ENCODE peak calls at places on chromosomes 11 and 22, in five cellular contexts. One of them, this sample, is unnamed.

GRCh38 chr11:76316726-76317125 is 64.2 kb downstream of the THAP12 start:
- DNase-seq in prostate gland: no peak
- DNase-seq in cardiac fibroblast: no peak
- DNase-seq in H1: no peak
- DNase-seq in naive thymus-derived CD4-positive, alpha-beta T cell: no peak
- DNase-seq in this sample: no peak

GRCh38 chr11:133118563-133119303 is 413.6 kb downstream of the OPCML start:
- DNase-seq in cardiac fibroblast: no peak
- DNase-seq in naive thymus-derived CD4-positive, alpha-beta T cell: no peak
- DNase-seq in prostate gland: no peak
- DNase-seq in H1: no peak
- DNase-seq in this sample: no peak

GRCh38 chr11:82557274-82557673 is 176.4 kb downstream of the FAM181B start:
- DNase-seq in prostate gland: no peak
- DNase-seq in cardiac fibroblast: no peak
- DNase-seq in naive thymus-derived CD4-positive, alpha-beta T cell: no peak
- DNase-seq in H1: no peak
- DNase-seq in this sample: no peak

GRCh38 chr22:32841175-32841574 is 39.7 kb downstream of the TIMP3 start:
- DNase-seq in prostate gland: no peak
- DNase-seq in cardiac fibroblast: no peak
- DNase-seq in H1: no peak
- DNase-seq in naive thymus-derived CD4-positive, alpha-beta T cell: no peak
- DNase-seq in this sample: no peak

GRCh38 chr11:3105791-3106735 is 48.8 kb upstream of the CARS1 start:
- DNase-seq in H1: peak; percentile 40
- DNase-seq in cardiac fibroblast: no peak
- DNase-seq in naive thymus-derived CD4-positive, alpha-beta T cell: peak; percentile 2
- DNase-seq in prostate gland: no peak
- DNase-seq in this sample: no peak

GRCh38 chr22:26127126-26127525 is 42.1 kb upstream of the SEZ6L start:
- DNase-seq in naive thymus-derived CD4-positive, alpha-beta T cell: no peak
- DNase-seq in H1: no peak
- DNase-seq in prostate gland: no peak
- DNase-seq in cardiac fibroblast: no peak
- DNase-seq in this sample: no peak

GRCh38 chr22:23501244-23501643 is 78.8 kb downstream of the IGLL1 start:
- DNase-seq in naive thymus-derived CD4-positive, alpha-beta T cell: no peak
- DNase-seq in H1: no peak
- DNase-seq in cardiac fibroblast: no peak
- DNase-seq in prostate gland: no peak
- DNase-seq in this sample: no peak

GRCh38 chr11:57644748-57645715 is 4.7 kb downstream of the YPEL4 start:
- DNase-seq in cardiac fibroblast: peak; percentile 80
- DNase-seq in naive thymus-derived CD4-positive, alpha-beta T cell: peak; percentile 61
- DNase-seq in H1: peak; percentile 93
- DNase-seq in prostate gland: peak; percentile 82
- DNase-seq in this sample: peak; percentile 41

GRCh38 chr11:12871788-12872321 is 137.3 kb upstream of the RASSF10 start:
- DNase-seq in prostate gland: no peak
- DNase-seq in cardiac fibroblast: peak; percentile 48
- DNase-seq in naive thymus-derived CD4-positive, alpha-beta T cell: no peak
- DNase-seq in H1: no peak
- DNase-seq in this sample: no peak

GRCh38 chr11:69172674-69173073 is 16.9 kb downstream of the SMIM38 start:
- DNase-seq in cardiac fibroblast: peak; percentile 31
- DNase-seq in naive thymus-derived CD4-positive, alpha-beta T cell: no peak
- DNase-seq in prostate gland: no peak
- DNase-seq in H1: no peak
- DNase-seq in this sample: no peak

GRCh38 chr11:65095974-65096806 is at the start of gene VPS51:
- DNase-seq in cardiac fibroblast: peak; percentile 91
- DNase-seq in prostate gland: peak; percentile 79
- DNase-seq in naive thymus-derived CD4-positive, alpha-beta T cell: peak; percentile 71
- DNase-seq in H1: peak; percentile 93
- DNase-seq in this sample: peak; percentile 86

GRCh38 chr11:65090628-65091027 is 5.4 kb upstream of the VPS51 start:
- DNase-seq in prostate gland: no peak
- DNase-seq in H1: no peak
- DNase-seq in cardiac fibroblast: no peak
- DNase-seq in naive thymus-derived CD4-positive, alpha-beta T cell: no peak
- DNase-seq in this sample: no peak

GRCh38 chr11:65100674-65101350 is 4.8 kb downstream of the VPS51 start:
- DNase-seq in prostate gland: no peak
- DNase-seq in H1: no peak
- DNase-seq in naive thymus-derived CD4-positive, alpha-beta T cell: no peak
- DNase-seq in cardiac fibroblast: no peak
- DNase-seq in this sample: no peak

GRCh38 chr11:65096926-65097325 is 912 bp downstream of the VPS51 start:
- DNase-seq in prostate gland: no peak
- DNase-seq in naive thymus-derived CD4-positive, alpha-beta T cell: no peak
- DNase-seq in H1: no peak
- DNase-seq in cardiac fibroblast: no peak
- DNase-seq in this sample: no peak

GRCh38 chr11:65095427-65095826 is 587 bp upstream of the VPS51 start:
- DNase-seq in prostate gland: no peak
- DNase-seq in H1: no peak
- DNase-seq in naive thymus-derived CD4-positive, alpha-beta T cell: no peak
- DNase-seq in cardiac fibroblast: no peak
- DNase-seq in this sample: no peak
- H3K4me3 ChIP-seq in prostate gland: no peak overlapping the region
- H3K4me3 ChIP-seq in H1: peak overlapping the region; percentile 88
- H3K4me3 ChIP-seq in naive thymus-derived CD4-positive, alpha-beta T cell: peak overlapping the region; percentile 92
- H3K4me3 ChIP-seq in cardiac fibroblast: peak overlapping the region; percentile 73
- H3K4me3 ChIP-seq in this sample: no peak overlapping the region

GRCh38 chr11:61586792-61587430 is 6.0 kb upstream of the SYT7 start:
- DNase-seq in cardiac fibroblast: no peak
- DNase-seq in naive thymus-derived CD4-positive, alpha-beta T cell: no peak
- DNase-seq in H1: no peak
- DNase-seq in prostate gland: peak; percentile 84
- DNase-seq in this sample: no peak
- H3K4me3 ChIP-seq in cardiac fibroblast: no peak overlapping the region
- H3K4me3 ChIP-seq in naive thymus-derived CD4-positive, alpha-beta T cell: no peak overlapping the region
- H3K4me3 ChIP-seq in H1: peak overlapping the region; percentile 61
- H3K4me3 ChIP-seq in prostate gland: peak overlapping the region; percentile 38
- H3K4me3 ChIP-seq in this sample: no peak overlapping the region

GRCh38 chr11:74367881-74368280 is 30.4 kb downstream of the PGM2L1 start:
- DNase-seq in cardiac fibroblast: no peak
- DNase-seq in H1: no peak
- DNase-seq in prostate gland: no peak
- DNase-seq in naive thymus-derived CD4-positive, alpha-beta T cell: no peak
- DNase-seq in this sample: no peak
- H3K4me3 ChIP-seq in cardiac fibroblast: no peak overlapping the region
- H3K4me3 ChIP-seq in H1: no peak overlapping the region
- H3K4me3 ChIP-seq in prostate gland: no peak overlapping the region
- H3K4me3 ChIP-seq in naive thymus-derived CD4-positive, alpha-beta T cell: no peak overlapping the region
- H3K4me3 ChIP-seq in this sample: no peak overlapping the region

GRCh38 chr11:47766363-47767227 is 546 bp downstream of the FNBP4 start:
- DNase-seq in naive thymus-derived CD4-positive, alpha-beta T cell: peak; percentile 60
- DNase-seq in cardiac fibroblast: peak; percentile 71
- DNase-seq in prostate gland: peak; percentile 67
- DNase-seq in H1: no peak
- DNase-seq in this sample: peak; percentile 76

GRCh38 chr11:47768090-47768620 is 1.0 kb upstream of the FNBP4 start:
- DNase-seq in H1: no peak
- DNase-seq in naive thymus-derived CD4-positive, alpha-beta T cell: no peak
- DNase-seq in prostate gland: peak; percentile 51
- DNase-seq in cardiac fibroblast: peak; percentile 80
- DNase-seq in this sample: peak; percentile 29

DNA sequence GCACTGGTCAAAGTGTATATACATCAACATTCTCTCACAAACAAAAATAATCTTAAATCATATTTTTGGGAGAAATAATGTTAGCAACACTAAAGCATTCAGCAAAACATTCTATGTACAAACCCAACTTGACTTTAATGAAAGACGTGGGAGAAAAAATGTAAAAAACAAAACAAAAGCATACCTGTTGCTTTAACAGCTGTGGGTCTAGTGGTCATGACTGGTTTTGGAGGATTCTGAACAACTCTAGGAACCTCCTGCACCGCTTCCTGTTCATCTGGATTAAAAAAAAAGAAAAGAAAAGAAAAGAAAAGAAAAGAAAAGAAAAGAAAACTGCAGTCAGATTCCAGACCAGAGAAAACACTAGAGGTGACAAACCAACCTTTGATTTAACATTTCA is 2.1 kb downstream of the FNBP4 start:
- DNase-seq in H1: no peak
- DNase-seq in prostate gland: no peak
- DNase-seq in naive thymus-derived CD4-positive, alpha-beta T cell: no peak
- DNase-seq in cardiac fibroblast: peak; percentile 4
- DNase-seq in this sample: no peak
- H3K4me3 ChIP-seq in H1: peak overlapping the region; percentile 87
- H3K4me3 ChIP-seq in prostate gland: no peak overlapping the region
- H3K4me3 ChIP-seq in naive thymus-derived CD4-positive, alpha-beta T cell: no peak overlapping the region
- H3K4me3 ChIP-seq in cardiac fibroblast: peak overlapping the region; percentile 80
- H3K4me3 ChIP-seq in this sample: peak overlapping the region; percentile 77

GRCh38 chr11:1487091-1487850 is 692 bp upstream of the MOB2 start:
- DNase-seq in prostate gland: no peak
- DNase-seq in H1: no peak
- DNase-seq in naive thymus-derived CD4-positive, alpha-beta T cell: no peak
- DNase-seq in cardiac fibroblast: no peak
- DNase-seq in this sample: no peak

GRCh38 chr11:1484061-1484671 is 2.4 kb downstream of the MOB2 start:
- DNase-seq in prostate gland: no peak
- DNase-seq in naive thymus-derived CD4-positive, alpha-beta T cell: no peak
- DNase-seq in H1: no peak
- DNase-seq in cardiac fibroblast: no peak
- DNase-seq in this sample: no peak

GRCh38 chr11:1486054-1486825 is at the start of gene MOB2:
- DNase-seq in prostate gland: no peak
- DNase-seq in naive thymus-derived CD4-positive, alpha-beta T cell: no peak
- DNase-seq in cardiac fibroblast: no peak
- DNase-seq in H1: no peak
- DNase-seq in this sample: no peak

GRCh38 chr11:1484716-1485503 is 1.7 kb downstream of the MOB2 start:
- DNase-seq in prostate gland: no peak
- DNase-seq in cardiac fibroblast: no peak
- DNase-seq in H1: no peak
- DNase-seq in naive thymus-derived CD4-positive, alpha-beta T cell: no peak
- DNase-seq in this sample: no peak

GRCh38 chr11:1485504-1485885 is 1.1 kb downstream of the MOB2 start:
- DNase-seq in naive thymus-derived CD4-positive, alpha-beta T cell: no peak
- DNase-seq in prostate gland: no peak
- DNase-seq in H1: no peak
- DNase-seq in cardiac fibroblast: no peak
- DNase-seq in this sample: no peak
- H3K4me3 ChIP-seq in naive thymus-derived CD4-positive, alpha-beta T cell: no peak overlapping the region
- H3K4me3 ChIP-seq in prostate gland: peak overlapping the region; percentile 9
- H3K4me3 ChIP-seq in H1: no peak overlapping the region
- H3K4me3 ChIP-seq in cardiac fibroblast: no peak overlapping the region
- H3K4me3 ChIP-seq in this sample: no peak overlapping the region